ENCODE peak calls at places on chromosomes 11 and 22, in five cellular contexts. One of them, this sample, is unnamed.

GRCh38 chr11:34395916-34396555 is 38.2 kb upstream of the ABTB2 start:
- DNase-seq in cardiac muscle cell: no peak
- DNase-seq in BJ: no peak
- DNase-seq in GM13977: no peak
- DNase-seq in colonic mucosa: no peak
- DNase-seq in this sample: no peak

GRCh38 chr11:12287374-12288211 is 89.8 kb upstream of the PARVA start:
- DNase-seq in cardiac muscle cell: peak
- DNase-seq in BJ: peak
- DNase-seq in GM13977: peak
- DNase-seq in colonic mucosa: peak
- DNase-seq in this sample: peak

GRCh38 chr11:15770798-15771414 is 585.4 kb downstream of the SOX6 start:
- DNase-seq in cardiac muscle cell: peak
- DNase-seq in BJ: no peak
- DNase-seq in GM13977: peak
- DNase-seq in colonic mucosa: peak
- DNase-seq in this sample: no peak

GRCh38 chr11:96054870-96055705 is 131.2 kb upstream of the MTMR2 start:
- DNase-seq in cardiac muscle cell: peak
- DNase-seq in BJ: no peak
- DNase-seq in GM13977: no peak
- DNase-seq in colonic mucosa: no peak
- DNase-seq in this sample: no peak

GRCh38 chr11:32704775-32705174 is 89.7 kb downstream of the CCDC73 start:
- DNase-seq in cardiac muscle cell: no peak
- DNase-seq in BJ: no peak
- DNase-seq in GM13977: no peak
- DNase-seq in colonic mucosa: peak
- DNase-seq in this sample: no peak

GRCh38 chr11:34599406-34599901 is 21.4 kb upstream of the EHF start:
- DNase-seq in cardiac muscle cell: peak
- DNase-seq in BJ: peak
- DNase-seq in GM13977: no peak
- DNase-seq in colonic mucosa: no peak
- DNase-seq in this sample: no peak

GRCh38 chr11:46675288-46675851 is 25.0 kb downstream of the ARHGAP1 start:
- DNase-seq in cardiac muscle cell: peak
- DNase-seq in BJ: peak
- DNase-seq in GM13977: no peak
- DNase-seq in colonic mucosa: peak
- DNase-seq in this sample: no peak

GRCh38 chr11:9708544-9708943 is 44.7 kb downstream of the SWAP70 start:
- DNase-seq in cardiac muscle cell: no peak
- DNase-seq in BJ: no peak
- DNase-seq in GM13977: no peak
- DNase-seq in colonic mucosa: no peak
- DNase-seq in this sample: no peak

GRCh38 chr11:108597736-108598355 is 4.3 kb upstream of the EXPH5 start:
- DNase-seq in cardiac muscle cell: peak
- DNase-seq in BJ: no peak
- DNase-seq in GM13977: no peak
- DNase-seq in colonic mucosa: no peak
- DNase-seq in this sample: no peak

GRCh38 chr22:21807545-21807944 is 59.9 kb downstream of the MAPK1 start:
- DNase-seq in cardiac muscle cell: peak
- DNase-seq in BJ: no peak
- DNase-seq in GM13977: no peak
- DNase-seq in colonic mucosa: no peak
- DNase-seq in this sample: no peak

GRCh38 chr22:30694638-30695350 is at the start of gene OSBP2:
- DNase-seq in cardiac muscle cell: peak
- DNase-seq in BJ: no peak
- DNase-seq in GM13977: peak
- DNase-seq in colonic mucosa: peak
- DNase-seq in this sample: no peak

GRCh38 chr11:10824888-10825287 is 16.2 kb upstream of the EIF4G2 start:
- DNase-seq in cardiac muscle cell: no peak
- DNase-seq in BJ: no peak
- DNase-seq in GM13977: peak
- DNase-seq in colonic mucosa: no peak
- DNase-seq in this sample: no peak

GRCh38 chr11:110892741-110893285 is 180.6 kb upstream of the ARHGAP20 start:
- DNase-seq in cardiac muscle cell: peak
- DNase-seq in BJ: no peak
- DNase-seq in GM13977: no peak
- DNase-seq in colonic mucosa: no peak
- DNase-seq in this sample: no peak

GRCh38 chr11:128956401-128957203 is 13.9 kb upstream of the TP53AIP1 start:
- DNase-seq in cardiac muscle cell: peak
- DNase-seq in BJ: peak
- DNase-seq in GM13977: peak
- DNase-seq in colonic mucosa: peak
- DNase-seq in this sample: no peak

GRCh38 chr11:44094260-44094868 is 1.1 kb upstream of the EXT2 start:
- DNase-seq in cardiac muscle cell: peak
- DNase-seq in BJ: no peak
- DNase-seq in GM13977: peak
- DNase-seq in colonic mucosa: peak
- DNase-seq in this sample: peak

GRCh38 chr22:35749808-35750207 is 32.1 kb downstream of the APOL5 start:
- DNase-seq in cardiac muscle cell: no peak
- DNase-seq in BJ: peak
- DNase-seq in GM13977: peak
- DNase-seq in colonic mucosa: no peak
- DNase-seq in this sample: peak

GRCh38 chr11:32584921-32585320 is 1.3 kb downstream of the EIF3M start:
- DNase-seq in cardiac muscle cell: no peak
- DNase-seq in BJ: no peak
- DNase-seq in GM13977: no peak
- DNase-seq in colonic mucosa: no peak
- DNase-seq in this sample: no peak

GRCh38 chr11:83528877-83529276 is 242.7 kb upstream of the CCDC90B start:
- DNase-seq in cardiac muscle cell: no peak
- DNase-seq in BJ: no peak
- DNase-seq in GM13977: no peak
- DNase-seq in colonic mucosa: no peak
- DNase-seq in this sample: no peak

GRCh38 chr22:32469799-32470212 is 4.8 kb upstream of the FBXO7 start:
- DNase-seq in cardiac muscle cell: peak
- DNase-seq in BJ: peak
- DNase-seq in GM13977: no peak
- DNase-seq in colonic mucosa: no peak
- DNase-seq in this sample: no peak

DNA sequence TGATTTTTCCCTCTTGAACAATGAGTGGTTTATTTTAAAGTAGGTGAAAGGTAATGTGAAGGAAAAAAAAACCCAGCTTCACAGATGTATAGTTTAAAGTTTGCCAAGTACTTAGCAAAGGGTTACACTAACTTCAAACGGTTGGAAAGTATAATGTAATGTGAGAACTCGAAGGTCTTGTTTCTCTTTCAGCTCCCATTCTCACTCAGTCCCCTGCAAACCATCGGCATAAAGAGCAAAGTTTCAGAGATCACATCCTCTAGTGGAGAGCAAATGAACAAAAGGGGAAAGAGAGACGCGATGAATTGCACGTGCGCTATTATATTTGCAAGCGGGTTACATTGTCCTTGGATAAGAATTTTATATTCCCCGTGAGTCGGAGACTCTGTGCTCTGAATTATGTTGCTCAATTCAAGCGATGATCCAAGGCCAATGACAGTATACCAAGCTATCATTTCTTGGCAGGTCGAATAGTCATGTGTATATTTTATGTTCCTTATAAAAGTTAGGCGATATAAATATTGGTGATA is 37.6 kb upstream of the BIRC3 start:
- DNase-seq in cardiac muscle cell: peak
- DNase-seq in BJ: no peak
- DNase-seq in GM13977: peak
- DNase-seq in colonic mucosa: peak
- DNase-seq in this sample: no peak
- TF ChIP-seq CTCF in cardiac muscle cell: peak
- TF ChIP-seq CTCF in BJ: peak
- TF ChIP-seq CTCF in GM13977: peak
- TF ChIP-seq CTCF in colonic mucosa: no peak
- TF ChIP-seq CTCF in this sample: peak

GRCh38 chr11:57544566-57544965 is 7.2 kb downstream of the SMTNL1 start:
- DNase-seq in cardiac muscle cell: no peak
- DNase-seq in BJ: no peak
- DNase-seq in GM13977: no peak
- DNase-seq in colonic mucosa: no peak
- DNase-seq in this sample: no peak

GRCh38 chr11:57546451-57546850 is 9.1 kb downstream of the SMTNL1 start:
- DNase-seq in cardiac muscle cell: no peak
- DNase-seq in BJ: no peak
- DNase-seq in GM13977: no peak
- DNase-seq in colonic mucosa: no peak
- DNase-seq in this sample: no peak

GRCh38 chr11:57547854-57548377 is 10.5 kb downstream of the SMTNL1 start:
- DNase-seq in cardiac muscle cell: no peak
- DNase-seq in BJ: no peak
- DNase-seq in GM13977: peak
- DNase-seq in colonic mucosa: no peak
- DNase-seq in this sample: no peak

GRCh38 chr11:57545883-57546282 is 8.5 kb downstream of the SMTNL1 start:
- DNase-seq in cardiac muscle cell: no peak
- DNase-seq in BJ: no peak
- DNase-seq in GM13977: no peak
- DNase-seq in colonic mucosa: no peak
- DNase-seq in this sample: no peak

DNA sequence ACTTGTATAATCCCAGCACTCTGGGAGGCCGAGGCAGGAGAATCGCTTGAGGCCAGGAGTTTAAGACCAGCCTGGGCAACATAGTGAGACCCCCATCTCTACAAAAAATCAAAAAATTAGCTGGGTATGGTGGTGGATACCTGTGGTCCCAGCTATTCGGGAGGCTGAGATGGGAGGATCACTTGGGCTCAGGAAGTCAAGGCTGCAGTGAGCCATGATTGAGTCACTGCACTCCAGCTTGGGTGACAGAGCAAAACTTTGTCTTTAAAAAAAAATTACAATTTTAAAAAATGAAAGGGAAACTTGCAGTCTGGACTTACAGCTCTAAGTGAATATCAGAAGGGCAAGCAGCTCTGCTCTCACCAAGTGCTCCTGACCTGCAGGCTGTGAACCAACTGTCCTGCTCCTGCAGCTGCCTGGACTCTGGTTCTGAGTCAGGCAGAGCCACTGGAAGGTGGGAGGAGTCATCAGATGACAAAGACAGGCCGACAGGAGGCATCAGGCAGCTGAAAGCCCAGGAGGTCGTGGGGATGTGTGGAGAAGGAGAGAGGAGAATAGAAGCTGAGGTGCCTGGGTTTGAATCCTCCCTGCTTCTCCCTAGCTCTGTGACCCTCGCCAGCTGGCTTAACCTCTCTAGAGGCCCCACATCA is 9.6 kb downstream of the SMTNL1 start:
- DNase-seq in cardiac muscle cell: peak
- DNase-seq in BJ: no peak
- DNase-seq in GM13977: peak
- DNase-seq in colonic mucosa: no peak
- DNase-seq in this sample: no peak
- TF ChIP-seq CTCF in cardiac muscle cell: peak
- TF ChIP-seq CTCF in BJ: peak
- TF ChIP-seq CTCF in GM13977: peak
- TF ChIP-seq CTCF in colonic mucosa: no peak
- TF ChIP-seq CTCF in this sample: peak

GRCh38 chr11:77471520-77472234 is 2.2 kb downstream of the PAK1 start:
- DNase-seq in cardiac muscle cell: peak
- DNase-seq in BJ: no peak
- DNase-seq in GM13977: peak
- DNase-seq in colonic mucosa: peak
- DNase-seq in this sample: no peak
- TF ChIP-seq CTCF in cardiac muscle cell: peak
- TF ChIP-seq CTCF in BJ: no peak
- TF ChIP-seq CTCF in GM13977: peak
- TF ChIP-seq CTCF in colonic mucosa: no peak
- TF ChIP-seq CTCF in this sample: peak

GRCh38 chr22:18998998-18999397 is 62.9 kb upstream of the PRODH start:
- DNase-seq in cardiac muscle cell: no peak
- DNase-seq in BJ: no peak
- DNase-seq in GM13977: no peak
- DNase-seq in colonic mucosa: no peak
- DNase-seq in this sample: no peak
- TF ChIP-seq CTCF in cardiac muscle cell: peak
- TF ChIP-seq CTCF in BJ: peak
- TF ChIP-seq CTCF in GM13977: no peak
- TF ChIP-seq CTCF in colonic mucosa: no peak
- TF ChIP-seq CTCF in this sample: no peak

DNA sequence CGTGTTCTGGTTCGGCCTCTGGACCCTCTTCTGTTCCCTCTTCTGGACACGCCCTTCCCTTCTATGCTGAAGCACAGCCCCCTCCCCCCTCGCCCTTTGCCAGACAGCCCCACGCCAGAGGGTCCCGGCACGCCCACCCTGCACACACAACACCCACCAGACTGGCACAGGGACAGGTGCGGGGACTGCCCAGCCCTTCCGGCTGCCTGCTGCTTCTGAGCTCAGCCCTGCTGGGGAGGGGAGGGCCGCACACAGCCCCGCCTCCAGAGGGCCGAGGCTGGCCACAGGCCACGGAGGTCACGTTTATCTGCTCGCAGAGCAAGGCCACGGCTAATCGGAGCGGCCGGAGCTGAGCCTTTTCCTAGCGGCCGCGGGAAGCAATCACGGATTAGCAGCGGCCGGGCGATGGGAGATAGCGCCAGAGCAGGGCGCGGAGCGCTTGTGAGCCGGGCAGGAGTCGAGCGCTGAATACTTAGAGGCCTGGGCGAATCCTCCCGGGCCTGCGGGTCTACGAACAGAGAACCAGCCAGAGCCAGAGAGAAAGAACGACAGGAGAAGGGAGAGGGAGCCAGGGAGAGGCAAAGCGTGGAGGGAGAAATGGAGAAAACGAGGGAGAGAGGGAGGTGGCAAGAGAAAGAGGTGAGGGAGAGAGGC is 21.5 kb downstream of the OTUB1 start:
- DNase-seq in cardiac muscle cell: peak
- DNase-seq in BJ: no peak
- DNase-seq in GM13977: peak
- DNase-seq in colonic mucosa: peak
- DNase-seq in this sample: no peak
- TF ChIP-seq CTCF in cardiac muscle cell: peak
- TF ChIP-seq CTCF in BJ: no peak
- TF ChIP-seq CTCF in GM13977: no peak
- TF ChIP-seq CTCF in colonic mucosa: peak
- TF ChIP-seq CTCF in this sample: peak